ENCODE peak calls at places on chromosomes 3 and 15, in six cellular contexts. One of them, this sample, is unnamed.

GRCh38 chr3:160739079-160739478 is 17.0 kb upstream of the PPM1L start:
- DNase-seq in AG09319: no peak
- DNase-seq in left kidney: peak; percentile 44
- DNase-seq in stimulated activated naive CD8-positive, alpha-beta T cell treated with anti-CD3 and anti-CD28 coated beads, Interleukin-15, Interleukin-2, amounts not matched to agents 100 U/mL and 50 U/mL, for 24 hours: no peak
- DNase-seq in CD4-positive, CD25-positive, alpha-beta regulatory T cell: no peak
- DNase-seq in T-helper 1 cell: no peak
- DNase-seq in this sample: no peak

GRCh38 chr15:51267714-51268105 is 70.7 kb downstream of the CYP19A1 start:
- DNase-seq in CD4-positive, CD25-positive, alpha-beta regulatory T cell: no peak
- DNase-seq in T-helper 1 cell: no peak
- DNase-seq in AG09319: no peak
- DNase-seq in left kidney: peak; percentile 44
- DNase-seq in stimulated activated naive CD8-positive, alpha-beta T cell treated with anti-CD3 and anti-CD28 coated beads, Interleukin-15, Interleukin-2, amounts not matched to agents 100 U/mL and 50 U/mL, for 24 hours: no peak
- DNase-seq in this sample: no peak

GRCh38 chr3:132871956-132872355 is 149.7 kb upstream of the NPHP3 start:
- DNase-seq in left kidney: no peak
- DNase-seq in CD4-positive, CD25-positive, alpha-beta regulatory T cell: no peak
- DNase-seq in AG09319: no peak
- DNase-seq in stimulated activated naive CD8-positive, alpha-beta T cell treated with anti-CD3 and anti-CD28 coated beads, Interleukin-15, Interleukin-2, amounts not matched to agents 100 U/mL and 50 U/mL, for 24 hours: no peak
- DNase-seq in T-helper 1 cell: no peak
- DNase-seq in this sample: no peak

GRCh38 chr15:90892023-90892422 is 7.7 kb downstream of the FES start:
- DNase-seq in stimulated activated naive CD8-positive, alpha-beta T cell treated with anti-CD3 and anti-CD28 coated beads, Interleukin-15, Interleukin-2, amounts not matched to agents 100 U/mL and 50 U/mL, for 24 hours: no peak
- DNase-seq in CD4-positive, CD25-positive, alpha-beta regulatory T cell: no peak
- DNase-seq in AG09319: no peak
- DNase-seq in left kidney: no peak
- DNase-seq in T-helper 1 cell: no peak
- DNase-seq in this sample: no peak

GRCh38 chr3:107217161-107217560 is 160.1 kb upstream of the CCDC54 start:
- DNase-seq in T-helper 1 cell: no peak
- DNase-seq in stimulated activated naive CD8-positive, alpha-beta T cell treated with anti-CD3 and anti-CD28 coated beads, Interleukin-15, Interleukin-2, amounts not matched to agents 100 U/mL and 50 U/mL, for 24 hours: no peak
- DNase-seq in CD4-positive, CD25-positive, alpha-beta regulatory T cell: no peak
- DNase-seq in left kidney: no peak
- DNase-seq in AG09319: peak; percentile 60
- DNase-seq in this sample: no peak

GRCh38 chr15:27679621-27680521 is 419.2 kb downstream of the OCA2 start:
- DNase-seq in stimulated activated naive CD8-positive, alpha-beta T cell treated with anti-CD3 and anti-CD28 coated beads, Interleukin-15, Interleukin-2, amounts not matched to agents 100 U/mL and 50 U/mL, for 24 hours: no peak
- DNase-seq in left kidney: peak; percentile 70
- DNase-seq in CD4-positive, CD25-positive, alpha-beta regulatory T cell: no peak
- DNase-seq in T-helper 1 cell: no peak
- DNase-seq in AG09319: no peak
- DNase-seq in this sample: no peak

GRCh38 chr3:2465842-2466241 is 367.2 kb downstream of the CNTN4 start:
- DNase-seq in T-helper 1 cell: no peak
- DNase-seq in stimulated activated naive CD8-positive, alpha-beta T cell treated with anti-CD3 and anti-CD28 coated beads, Interleukin-15, Interleukin-2, amounts not matched to agents 100 U/mL and 50 U/mL, for 24 hours: no peak
- DNase-seq in AG09319: no peak
- DNase-seq in left kidney: no peak
- DNase-seq in CD4-positive, CD25-positive, alpha-beta regulatory T cell: no peak
- DNase-seq in this sample: no peak

GRCh38 chr15:57767526-57767925 is 61.0 kb downstream of the POLR2M start:
- DNase-seq in T-helper 1 cell: peak; percentile 8
- DNase-seq in stimulated activated naive CD8-positive, alpha-beta T cell treated with anti-CD3 and anti-CD28 coated beads, Interleukin-15, Interleukin-2, amounts not matched to agents 100 U/mL and 50 U/mL, for 24 hours: no peak
- DNase-seq in CD4-positive, CD25-positive, alpha-beta regulatory T cell: no peak
- DNase-seq in AG09319: no peak
- DNase-seq in left kidney: no peak
- DNase-seq in this sample: no peak

GRCh38 chr3:142274908-142275307 is 49.5 kb upstream of the GK5 start:
- DNase-seq in CD4-positive, CD25-positive, alpha-beta regulatory T cell: no peak
- DNase-seq in left kidney: no peak
- DNase-seq in T-helper 1 cell: no peak
- DNase-seq in AG09319: no peak
- DNase-seq in stimulated activated naive CD8-positive, alpha-beta T cell treated with anti-CD3 and anti-CD28 coated beads, Interleukin-15, Interleukin-2, amounts not matched to agents 100 U/mL and 50 U/mL, for 24 hours: no peak
- DNase-seq in this sample: no peak

GRCh38 chr3:89314454-89314853 is 207.0 kb downstream of the EPHA3 start:
- DNase-seq in CD4-positive, CD25-positive, alpha-beta regulatory T cell: no peak
- DNase-seq in T-helper 1 cell: no peak
- DNase-seq in AG09319: no peak
- DNase-seq in stimulated activated naive CD8-positive, alpha-beta T cell treated with anti-CD3 and anti-CD28 coated beads, Interleukin-15, Interleukin-2, amounts not matched to agents 100 U/mL and 50 U/mL, for 24 hours: no peak
- DNase-seq in left kidney: peak; percentile 74
- DNase-seq in this sample: no peak

GRCh38 chr3:41345788-41346187 is 146.5 kb downstream of the CTNNB1 start:
- DNase-seq in stimulated activated naive CD8-positive, alpha-beta T cell treated with anti-CD3 and anti-CD28 coated beads, Interleukin-15, Interleukin-2, amounts not matched to agents 100 U/mL and 50 U/mL, for 24 hours: no peak
- DNase-seq in AG09319: no peak
- DNase-seq in T-helper 1 cell: no peak
- DNase-seq in left kidney: no peak
- DNase-seq in CD4-positive, CD25-positive, alpha-beta regulatory T cell: no peak
- DNase-seq in this sample: no peak

This sample was measured in K562.